ENCODE peak calls at places on chromosomes 13 and 19, in five cellular contexts. Q, Y, M, E and A are unnamed samples. For H3K4me1, the result is how much of the 10 kb centered on the place peaks cover.

GRCh38 chr19:31152906-31153305 is 196.3 kb downstream of the TSHZ3 start:
- DNase-seq in Q (no peak), Y (no peak), M (no peak), E (no peak), A (no peak)

GRCh38 chr13:27201661-27202060 is 30.1 kb upstream of the USP12 start:
- DNase-seq in Q (no peak), Y (no peak), M (no peak), E (no peak), A (no peak)

GRCh38 chr19:7833225-7834156 is 3.5 kb downstream of the EVI5L start:
- DNase-seq in Q (no peak), Y (peak), M (peak), E (no peak), A (no peak)

GRCh38 chr19:40453151-40453735 is 9.1 kb upstream of the SERTAD3 start:
- DNase-seq in Q (no peak), Y (no peak), M (no peak), E (no peak), A (no peak)

GRCh38 chr19:31383553-31383952 is 34.3 kb upstream of the TSHZ3 start:
- DNase-seq in Q (no peak), Y (no peak), M (no peak), E (no peak), A (no peak)

GRCh38 chr13:30936920-30937319 is 4.5 kb downstream of the TEX26 start:
- DNase-seq in Q (no peak), Y (no peak), M (no peak), E (no peak), A (no peak)

GRCh38 chr13:45206340-45206739 is 5.5 kb upstream of the KCTD4 start:
- DNase-seq in Q (no peak), Y (no peak), M (no peak), E (peak), A (no peak)

GRCh38 chr19:1935484-1936208 is 5.3 kb upstream of the CSNK1G2 start:
- DNase-seq in Q (no peak), Y (peak), M (peak), E (no peak), A (no peak)

GRCh38 chr13:98155475-98156111 is 12.7 kb downstream of the FARP1 start:
- DNase-seq in Q (no peak), Y (no peak), M (no peak), E (no peak), A (no peak)

GRCh38 chr13:26749285-26749684 is 11.3 kb downstream of the GPR12 start:
- DNase-seq in Q (no peak), Y (peak), M (no peak), E (no peak), A (no peak)

GRCh38 chr13:95156208-95156607 is 145.0 kb downstream of the ABCC4 start:
- DNase-seq in Q (no peak), Y (no peak), M (peak), E (no peak), A (peak)

GRCh38 chr13:19864339-19865309 is 1.2 kb upstream of the ZMYM5 start:
- DNase-seq in Q (peak), Y (peak), M (no peak), E (no peak), A (peak)

GRCh38 chr13:36954542-36954941 is 34.5 kb upstream of the SMAD9 start:
- DNase-seq in Q (no peak), Y (no peak), M (no peak), E (no peak), A (no peak)

GRCh38 chr19:3665681-3666544 is 34.4 kb downstream of the PIP5K1C start:
- DNase-seq in Q (peak), Y (peak), M (peak), E (no peak), A (peak)

GRCh38 chr13:52739468-52740071 is at the start of gene CNMD:
- DNase-seq in Q (peak), Y (no peak), M (no peak), E (no peak), A (no peak)

GRCh38 chr19:51002542-51003311 is 1.3 kb upstream of the KLK8 start:
- DNase-seq in Q (peak), Y (peak), M (no peak), E (no peak), A (peak)

GRCh38 chr19:33390120-33390907 is 16.8 kb downstream of the CEBPG start:
- DNase-seq in Q (no peak), Y (no peak), M (no peak), E (no peak), A (peak)

GRCh38 chr19:45955905-45956608 is 17.6 kb downstream of the NOVA2 start:
- DNase-seq in Q (no peak), Y (no peak), M (peak), E (no peak), A (peak)

GRCh38 chr13:24392972-24393371 is 83.6 kb downstream of the C1QTNF9 start:
- DNase-seq in Q (no peak), Y (no peak), M (no peak), E (no peak), A (no peak)

GRCh38 chr19:1401138-1401888 is at the start of gene GAMT:
- DNase-seq in Q (no peak), Y (peak), M (no peak), E (no peak), A (peak)

GRCh38 chr19:5172859-5173577 is 167.6 kb downstream of the PTPRS start:
- DNase-seq in Q (no peak), Y (peak), M (no peak), E (no peak), A (no peak)

GRCh38 chr13:41383400-41383799 is 72.3 kb downstream of the NAA16 start:
- DNase-seq in Q (no peak), Y (no peak), M (no peak), E (no peak), A (no peak)

GRCh38 chr13:30898721-30899188 is 7.3 kb upstream of the MEDAG start:
- DNase-seq in Q (no peak), Y (no peak), M (peak), E (no peak), A (no peak)

GRCh38 chr13:102999498-102999897 is 66.7 kb downstream of the SLC10A2 start:
- DNase-seq in Q (no peak), Y (no peak), M (no peak), E (no peak), A (no peak)

GRCh38 chr19:28148554-28148953 is 1064.4 kb downstream of the UQCRFS1 start:
- DNase-seq in Q (no peak), Y (no peak), M (no peak), E (no peak), A (no peak)

GRCh38 chr13:39363393-39363792 is 239.6 kb downstream of the LHFPL6 start:
- DNase-seq in Q (no peak), Y (no peak), M (no peak), E (no peak), A (no peak)

GRCh38 chr19:4539697-4540581 is at the start of gene LRG1:
- DNase-seq in Q (no peak), Y (peak), M (peak), E (peak), A (no peak)

GRCh38 chr19:48962029-48962848 is 2.9 kb upstream of the FTL start:
- DNase-seq in Q (peak), Y (peak), M (peak), E (no peak), A (no peak)

GRCh38 chr19:30060872-30061556 is 119.0 kb downstream of the URI1 start:
- DNase-seq in Q (peak), Y (peak), M (no peak), E (no peak), A (peak)

GRCh38 chr13:21657538-21657937 is 13.3 kb upstream of the FGF9 start:
- DNase-seq in Q (no peak), Y (no peak), M (no peak), E (no peak), A (no peak)

DNA sequence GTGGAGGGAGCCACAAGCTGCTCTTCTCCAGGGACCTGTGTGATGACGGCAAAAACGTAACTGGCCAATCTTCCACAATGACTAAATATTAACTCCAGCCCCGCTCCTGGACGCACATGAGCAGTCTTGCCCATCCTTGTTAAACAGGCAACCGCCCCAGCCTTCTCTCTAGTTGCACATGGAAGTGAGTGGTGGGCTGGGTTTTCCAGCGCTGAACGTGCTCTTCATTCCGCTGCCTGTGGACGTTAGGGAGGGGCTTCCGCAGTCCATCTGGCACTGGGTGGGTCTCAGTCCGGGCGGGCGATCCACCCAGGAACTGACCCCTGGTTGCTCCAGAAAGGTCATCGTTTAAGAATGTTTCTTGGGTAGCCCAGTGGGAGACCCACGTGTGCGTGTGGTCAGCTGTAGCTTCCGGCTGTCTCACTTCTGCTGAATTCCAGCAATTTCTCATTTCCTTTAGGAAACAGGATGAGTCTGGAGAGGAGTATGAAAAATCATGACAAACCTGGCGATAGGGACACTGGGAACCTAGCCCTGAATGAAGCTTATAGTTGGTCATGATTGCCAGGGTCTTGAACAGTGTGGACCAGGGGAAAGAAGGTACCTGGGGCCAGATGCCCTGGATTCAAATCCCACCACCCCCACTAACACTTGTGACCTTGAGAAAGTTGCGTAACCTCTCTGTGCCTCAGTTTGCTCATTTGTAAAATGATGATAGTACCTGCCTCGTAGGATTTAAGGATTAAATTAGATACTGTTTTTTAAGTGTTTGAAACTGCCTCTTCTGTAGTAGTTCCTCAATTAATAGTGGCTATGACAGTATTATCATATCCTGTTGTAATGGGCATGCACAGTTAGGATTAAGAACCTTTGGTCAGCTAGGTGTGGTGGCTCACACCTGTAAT is 92.6 kb downstream of the SIPA1L3 start:
- DNase-seq in Q (no peak), Y (no peak), M (no peak), E (no peak), A (no peak)
- TF ChIP-seq SIN3A in Q (no peak), Y (no peak), M (no peak), E (no peak), A (peak)

GRCh38 chr13:114099918-114100445 is 32.4 kb downstream of the RASA3 start:
- DNase-seq in Q (peak), Y (no peak), M (peak), E (no peak), A (peak)
- H3K4me1 ChIP-seq in Q (under half), Y (under half), M (under half), E (under half), A (under half)

GRCh38 chr13:91659583-91660415 is 261.4 kb downstream of the GPC5 start:
- DNase-seq in Q (no peak), Y (no peak), M (no peak), E (peak), A (no peak)
- TF ChIP-seq RFX5 in Q (no peak), Y (no peak), M (no peak), E (no peak), A (no peak)

DNA sequence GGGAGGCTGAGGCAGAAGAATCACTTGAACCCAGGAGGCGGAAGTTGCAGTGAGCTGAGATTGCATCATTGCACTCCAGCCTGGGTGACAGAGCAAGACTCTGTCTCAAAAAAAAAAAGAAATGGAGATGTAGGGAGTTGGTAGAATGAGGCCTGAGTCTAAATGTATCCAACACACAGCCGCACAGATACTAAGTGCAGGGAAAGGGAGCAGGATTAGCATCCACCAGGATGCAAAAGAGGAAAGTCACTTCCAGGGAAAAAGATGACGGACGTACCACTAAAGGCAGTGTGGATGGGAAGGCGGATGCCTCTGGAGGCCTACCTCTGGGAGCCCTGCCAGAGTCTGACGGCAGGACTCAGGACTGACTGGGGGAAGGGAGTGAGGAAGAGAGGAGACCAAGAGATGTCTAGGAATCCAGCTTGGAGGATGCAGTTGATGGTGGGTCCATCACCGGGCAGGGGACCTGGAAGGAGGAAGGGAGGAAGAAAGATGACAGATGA is 6.8 kb downstream of the FAM98C start:
- DNase-seq in Q (no peak), Y (no peak), M (no peak), E (no peak), A (no peak)
- TF ChIP-seq SIN3A in Q (no peak), Y (no peak), M (no peak), E (no peak), A (no peak)